ENCODE peak calls at places on chromosomes 16 and 17, in seven cellular contexts. One of them, this sample, is unnamed. For H3K4me1, the result is how much of the 10 kb centered on the place peaks cover.

GRCh38 chr17:67520916-67521772 is 144.1 kb downstream of the PITPNC1 start:
- DNase-seq in Peyer's patch: no peak
- DNase-seq in uterus: no peak
- DNase-seq in esophagus squamous epithelium: no peak
- DNase-seq in A549: no peak
- DNase-seq in breast epithelium: no peak
- DNase-seq in ovary: no peak
- DNase-seq in this sample: no peak

GRCh38 chr16:58620396-58620795 is 9.2 kb downstream of the CNOT1 start:
- DNase-seq in ovary: no peak
- DNase-seq in esophagus squamous epithelium: no peak
- DNase-seq in Peyer's patch: no peak
- DNase-seq in breast epithelium: no peak
- DNase-seq in uterus: no peak
- DNase-seq in A549: no peak
- DNase-seq in this sample: no peak

GRCh38 chr17:6588165-6588564 is 31.8 kb upstream of the PITPNM3 start:
- DNase-seq in ovary: no peak
- DNase-seq in uterus: no peak
- DNase-seq in Peyer's patch: no peak
- DNase-seq in breast epithelium: no peak
- DNase-seq in esophagus squamous epithelium: no peak
- DNase-seq in A549: no peak
- DNase-seq in this sample: no peak

GRCh38 chr16:68444058-68444657 is 4.2 kb downstream of the SMPD3 start:
- DNase-seq in breast epithelium: no peak
- DNase-seq in Peyer's patch: no peak
- DNase-seq in esophagus squamous epithelium: no peak
- DNase-seq in uterus: no peak
- DNase-seq in A549: no peak
- DNase-seq in ovary: peak
- DNase-seq in this sample: no peak

GRCh38 chr16:48603647-48604376 is 6.2 kb downstream of the N4BP1 start:
- DNase-seq in breast epithelium: no peak
- DNase-seq in ovary: no peak
- DNase-seq in uterus: no peak
- DNase-seq in Peyer's patch: no peak
- DNase-seq in A549: no peak
- DNase-seq in esophagus squamous epithelium: no peak
- DNase-seq in this sample: no peak

GRCh38 chr17:80529904-80530292 is 14.7 kb upstream of the RPTOR start:
- DNase-seq in ovary: no peak
- DNase-seq in breast epithelium: no peak
- DNase-seq in esophagus squamous epithelium: no peak
- DNase-seq in Peyer's patch: no peak
- DNase-seq in uterus: no peak
- DNase-seq in A549: no peak
- DNase-seq in this sample: no peak

GRCh38 chr17:68627956-68628355 is 26.8 kb upstream of the FAM20A start:
- DNase-seq in breast epithelium: no peak
- DNase-seq in Peyer's patch: no peak
- DNase-seq in uterus: peak
- DNase-seq in esophagus squamous epithelium: no peak
- DNase-seq in ovary: no peak
- DNase-seq in A549: no peak
- DNase-seq in this sample: no peak

GRCh38 chr16:71473891-71474290 is 11.8 kb upstream of the ZNF23 start:
- DNase-seq in ovary: no peak
- DNase-seq in breast epithelium: no peak
- DNase-seq in Peyer's patch: no peak
- DNase-seq in uterus: no peak
- DNase-seq in A549: no peak
- DNase-seq in esophagus squamous epithelium: no peak
- DNase-seq in this sample: no peak

GRCh38 chr17:78862073-78863023 is 21.7 kb upstream of the USP36 start:
- DNase-seq in uterus: peak
- DNase-seq in esophagus squamous epithelium: no peak
- DNase-seq in breast epithelium: no peak
- DNase-seq in ovary: peak
- DNase-seq in Peyer's patch: peak
- DNase-seq in A549: peak
- DNase-seq in this sample: peak

GRCh38 chr17:31269597-31269996 is 27.4 kb downstream of the OMG start:
- DNase-seq in Peyer's patch: no peak
- DNase-seq in uterus: no peak
- DNase-seq in esophagus squamous epithelium: no peak
- DNase-seq in ovary: no peak
- DNase-seq in A549: peak
- DNase-seq in breast epithelium: no peak
- DNase-seq in this sample: no peak

DNA sequence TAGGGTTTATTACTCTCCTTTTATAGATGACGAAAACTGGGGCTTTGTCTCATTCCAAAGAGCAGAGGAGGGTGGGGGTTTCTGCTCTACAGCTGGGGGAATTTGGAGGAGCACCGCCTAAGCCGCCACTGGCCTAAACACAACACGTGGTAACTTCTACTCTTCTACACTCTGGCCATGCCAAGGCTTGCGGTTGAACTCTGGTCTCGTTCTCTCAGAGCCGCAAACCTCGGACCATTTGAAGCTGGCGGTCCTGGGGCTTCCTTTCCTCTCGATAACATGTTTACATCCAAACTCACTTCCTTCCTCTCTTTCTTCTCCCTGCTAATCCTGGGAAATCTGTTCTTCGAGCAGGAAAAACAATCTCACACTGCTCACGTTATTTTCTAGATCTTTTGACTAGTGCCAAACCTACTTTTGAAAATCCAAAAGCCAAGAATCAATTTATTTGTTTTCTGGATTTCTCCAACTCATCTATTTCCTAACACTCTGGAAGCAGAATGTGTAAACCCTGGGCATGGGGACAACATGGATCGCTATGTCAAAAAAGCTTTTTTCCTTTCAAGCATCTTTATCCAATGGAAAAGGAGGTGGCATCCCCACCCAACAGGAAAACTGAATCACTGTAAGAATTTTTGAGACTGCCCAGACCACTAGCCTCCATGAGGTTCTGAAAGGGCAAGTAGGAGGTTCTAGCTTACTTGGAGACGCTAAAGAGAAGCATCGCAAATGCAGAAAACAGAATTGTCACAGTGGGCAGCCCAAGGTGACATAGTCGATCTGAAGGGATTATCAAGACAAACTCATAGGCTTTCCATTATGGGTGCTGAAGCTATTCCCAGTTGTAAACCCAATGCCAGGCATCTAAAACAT is 13.6 kb upstream of the EEF2K start:
- DNase-seq in Peyer's patch: peak
- DNase-seq in esophagus squamous epithelium: peak
- DNase-seq in breast epithelium: peak
- DNase-seq in uterus: peak
- DNase-seq in A549: no peak
- DNase-seq in ovary: peak
- DNase-seq in this sample: peak
- TF ChIP-seq POLR2A in Peyer's patch: no peak
- TF ChIP-seq POLR2A in esophagus squamous epithelium: peak
- TF ChIP-seq POLR2A in breast epithelium: no peak
- TF ChIP-seq POLR2A in uterus: peak
- TF ChIP-seq POLR2A in A549: no peak
- TF ChIP-seq POLR2A in ovary: peak
- TF ChIP-seq POLR2A in this sample: no peak

GRCh38 chr17:19507673-19508326 is 25.9 kb upstream of the SLC47A1 start:
- DNase-seq in A549: peak
- DNase-seq in uterus: peak
- DNase-seq in breast epithelium: peak
- DNase-seq in esophagus squamous epithelium: no peak
- DNase-seq in ovary: peak
- DNase-seq in Peyer's patch: peak
- DNase-seq in this sample: peak
- TF ChIP-seq CTCF in A549: no peak
- TF ChIP-seq CTCF in uterus: peak
- TF ChIP-seq CTCF in breast epithelium: no peak
- TF ChIP-seq CTCF in esophagus squamous epithelium: no peak
- TF ChIP-seq CTCF in ovary: peak
- TF ChIP-seq CTCF in Peyer's patch: no peak
- TF ChIP-seq CTCF in this sample: no peak

GRCh38 chr17:76264755-76265623 is at the start of gene UBALD2:
- DNase-seq in esophagus squamous epithelium: peak
- DNase-seq in breast epithelium: peak
- DNase-seq in Peyer's patch: peak
- DNase-seq in uterus: peak
- DNase-seq in A549: peak
- DNase-seq in ovary: peak
- DNase-seq in this sample: peak
- H3K4me1 ChIP-seq in esophagus squamous epithelium: half or more
- H3K4me1 ChIP-seq in breast epithelium: under half
- H3K4me1 ChIP-seq in Peyer's patch: half or more
- H3K4me1 ChIP-seq in uterus: under half
- H3K4me1 ChIP-seq in A549: under half
- H3K4me1 ChIP-seq in ovary: under half
- H3K4me1 ChIP-seq in this sample: half or more

DNA sequence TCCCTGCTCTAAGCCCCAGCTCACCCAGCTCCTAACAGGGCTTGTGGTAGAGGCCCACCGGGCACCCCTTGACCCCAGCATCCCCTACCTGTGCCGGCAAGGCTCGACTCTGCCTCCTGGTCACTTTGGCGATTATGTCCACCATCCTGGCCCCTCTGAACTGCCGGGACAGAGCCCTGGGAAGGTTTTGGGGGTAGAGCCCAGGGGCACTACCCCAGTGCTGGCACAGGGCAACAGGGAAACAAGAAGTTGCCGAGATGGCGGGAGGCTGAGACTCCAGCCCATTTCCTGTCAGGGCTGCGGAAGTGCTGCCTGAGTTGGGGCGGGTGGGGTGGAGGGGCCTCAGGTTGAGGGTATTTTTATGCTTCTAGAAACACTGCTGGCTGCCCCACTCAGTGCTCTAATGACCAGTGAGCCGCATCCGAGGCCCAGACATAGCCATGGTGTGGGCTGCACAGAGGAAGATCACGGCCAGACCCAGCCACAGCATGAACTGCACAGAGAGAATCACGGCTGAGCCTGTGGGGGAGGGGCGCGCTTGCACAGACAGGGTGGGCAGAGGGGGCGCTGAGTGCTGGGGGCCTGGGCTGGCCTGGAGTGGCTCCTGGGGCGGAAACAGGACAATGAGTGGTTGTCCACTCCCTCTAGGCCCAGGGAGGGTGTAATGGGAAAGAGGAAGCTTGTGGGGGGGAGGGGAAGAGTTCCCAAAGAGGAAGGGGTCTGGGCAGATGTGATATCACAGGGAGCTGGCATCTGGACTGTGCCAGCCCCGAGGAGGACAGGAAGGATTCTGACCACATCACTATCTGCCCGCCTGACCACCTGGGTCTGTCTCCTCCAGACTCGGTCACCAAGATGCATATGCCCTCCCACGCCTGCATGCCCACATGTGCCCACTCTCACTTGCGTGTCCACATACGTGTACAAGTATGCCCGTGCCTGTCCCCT is 22.3 kb downstream of the ARHGAP27 start:
- DNase-seq in Peyer's patch: peak
- DNase-seq in uterus: no peak
- DNase-seq in breast epithelium: no peak
- DNase-seq in esophagus squamous epithelium: no peak
- DNase-seq in A549: no peak
- DNase-seq in ovary: no peak
- DNase-seq in this sample: no peak
- TF ChIP-seq POLR2A in Peyer's patch: no peak
- TF ChIP-seq POLR2A in uterus: no peak
- TF ChIP-seq POLR2A in breast epithelium: no peak
- TF ChIP-seq POLR2A in esophagus squamous epithelium: no peak
- TF ChIP-seq POLR2A in A549: no peak
- TF ChIP-seq POLR2A in ovary: no peak
- TF ChIP-seq POLR2A in this sample: no peak

This sample was measured in esophagus muscularis mucosa.